ENCODE peak calls at places on chromosomes 6 and 20, in ten cellular contexts. F, A, G, P, Z, H, C, D, T and J are unnamed samples.

GRCh38 chr20:36249450-36249849 is 13.2 kb downstream of the AAR2 start:
- DNase-seq in F (no peak), A (no peak), G (no peak), P (no peak), Z (no peak), H (no peak), C (no peak), D (peak), T (no peak), J (no peak)

GRCh38 chr6:5422321-5422915 is 161.1 kb downstream of the FARS2 start:
- DNase-seq in F (peak), A (peak), G (no peak), P (no peak), Z (no peak), H (peak), C (peak), D (peak), T (no peak), J (peak)

GRCh38 chr6:43804550-43805223 is 34.7 kb downstream of the VEGFA start:
- DNase-seq in F (no peak), A (no peak), G (no peak), P (peak), Z (no peak), H (no peak), C (no peak), D (no peak), T (no peak), J (no peak)

GRCh38 chr6:163892814-163893561 is 478.5 kb downstream of the QKI start:
- DNase-seq in F (no peak), A (no peak), G (no peak), P (no peak), Z (no peak), H (no peak), C (no peak), D (no peak), T (no peak), J (no peak)

GRCh38 chr6:150632785-150633465 is 33.2 kb downstream of the PLEKHG1 start:
- DNase-seq in F (no peak), A (peak), G (no peak), P (no peak), Z (no peak), H (no peak), C (no peak), D (no peak), T (no peak), J (no peak)

GRCh38 chr6:7328159-7328713 is 15.2 kb upstream of the SSR1 start:
- DNase-seq in F (no peak), A (no peak), G (no peak), P (no peak), Z (no peak), H (no peak), C (no peak), D (no peak), T (no peak), J (no peak)

GRCh38 chr6:82554706-82555105 is 191.1 kb downstream of the TPBG start:
- DNase-seq in F (no peak), A (no peak), G (no peak), P (no peak), Z (peak), H (no peak), C (no peak), D (no peak), T (no peak), J (peak)

GRCh38 chr6:130962951-130963350 is 100.1 kb downstream of the EPB41L2 start:
- DNase-seq in F (no peak), A (no peak), G (no peak), P (no peak), Z (no peak), H (no peak), C (no peak), D (no peak), T (no peak), J (no peak)

GRCh38 chr20:57803718-57804005 is 93.8 kb upstream of the PMEPA1 start:
- DNase-seq in F (no peak), A (no peak), G (no peak), P (no peak), Z (no peak), H (no peak), C (no peak), D (no peak), T (no peak), J (no peak)

GRCh38 chr6:31272856-31273626 is 1.1 kb upstream of the HLA-C start:
- DNase-seq in F (no peak), A (no peak), G (no peak), P (no peak), Z (no peak), H (no peak), C (no peak), D (peak), T (no peak), J (no peak)

GRCh38 chr6:125884656-125885055 is 71.9 kb upstream of the HINT3 start:
- DNase-seq in F (no peak), A (no peak), G (no peak), P (no peak), Z (no peak), H (no peak), C (no peak), D (no peak), T (no peak), J (no peak)

GRCh38 chr20:3871549-3872265 is 17.5 kb upstream of the PANK2 start:
- DNase-seq in F (no peak), A (no peak), G (no peak), P (no peak), Z (no peak), H (peak), C (no peak), D (no peak), T (no peak), J (peak)

GRCh38 chr6:79065232-79065631 is 12.8 kb downstream of the PHIP start:
- DNase-seq in F (no peak), A (no peak), G (no peak), P (no peak), Z (no peak), H (no peak), C (no peak), D (no peak), T (no peak), J (no peak)

GRCh38 chr6:136647363-136647763 is 97.1 kb upstream of the MAP7 start:
- DNase-seq in F (peak), A (peak), G (peak), P (no peak), Z (peak), H (peak), C (no peak), D (no peak), T (no peak), J (no peak)

GRCh38 chr6:86937219-86938079 is at the start of gene HTR1E:
- DNase-seq in F (peak), A (peak), G (peak), P (peak), Z (no peak), H (peak), C (no peak), D (peak), T (peak), J (no peak)

GRCh38 chr20:62489186-62489939 is 13.6 kb upstream of the GATA5 start:
- DNase-seq in F (no peak), A (no peak), G (no peak), P (no peak), Z (no peak), H (peak), C (no peak), D (no peak), T (no peak), J (peak)

GRCh38 chr6:146027586-146028249 is 1.1 kb upstream of the GRM1 start:
- DNase-seq in F (no peak), A (peak), G (no peak), P (no peak), Z (no peak), H (no peak), C (peak), D (peak), T (no peak), J (no peak)

GRCh38 chr6:148364056-148364844 is 21.6 kb downstream of the SASH1 start:
- DNase-seq in F (peak), A (no peak), G (no peak), P (no peak), Z (peak), H (peak), C (no peak), D (no peak), T (no peak), J (peak)

GRCh38 chr20:58233881-58234528 is 5.6 kb upstream of the ANKRD60 start:
- DNase-seq in F (no peak), A (no peak), G (peak), P (peak), Z (no peak), H (no peak), C (peak), D (peak), T (no peak), J (no peak)

DNA sequence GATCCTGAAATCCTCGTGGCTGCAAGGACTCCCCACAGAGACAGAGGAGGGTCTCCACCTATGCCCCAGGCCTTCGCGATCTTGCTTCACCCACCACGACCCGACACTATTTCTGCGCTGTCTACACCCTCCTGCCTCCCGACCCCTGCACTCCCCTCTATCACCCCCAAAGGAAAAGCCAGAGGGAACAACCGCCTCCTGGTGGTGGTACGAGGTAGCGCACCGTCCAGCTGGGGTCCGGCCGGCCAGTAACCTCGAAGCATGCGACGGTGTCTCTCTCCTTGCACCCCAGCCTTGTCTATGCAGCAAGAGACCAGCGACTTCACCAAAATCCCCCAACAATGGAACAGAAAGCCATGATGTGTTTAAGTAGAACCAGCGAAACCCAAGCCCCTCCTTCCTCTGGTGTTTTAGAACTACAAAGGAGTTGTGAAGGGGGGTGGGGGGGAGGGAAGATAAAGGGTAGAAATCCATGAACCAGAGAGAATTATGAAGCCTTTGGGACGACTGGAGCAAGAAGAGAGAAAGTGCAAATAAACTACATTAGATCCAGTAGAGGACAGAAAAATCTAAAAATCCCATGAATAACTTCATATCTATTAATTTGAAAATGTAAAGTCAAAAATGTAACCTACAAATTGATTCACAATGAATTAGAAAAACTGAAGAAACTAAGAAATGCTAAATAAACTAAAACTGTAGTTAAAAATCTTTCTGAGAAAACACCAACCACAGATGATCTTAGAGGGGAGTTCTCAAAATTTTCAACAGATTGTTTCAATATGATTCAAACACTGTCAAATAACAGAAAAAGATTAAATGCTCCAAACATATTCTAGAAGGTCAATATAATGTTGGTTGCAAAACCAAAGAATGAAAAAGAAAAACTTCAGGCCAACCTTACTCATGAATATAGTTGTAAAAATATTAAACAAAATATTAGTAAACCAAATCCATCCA is 168.0 kb downstream of the CDK19 start:
- DNase-seq in F (no peak), A (no peak), G (no peak), P (no peak), Z (no peak), H (no peak), C (peak), D (peak), T (no peak), J (no peak)
- TF ChIP-seq CTCF in F (peak), A (peak), G (no peak), P (no peak), Z (peak), H (peak), C (peak), D (peak), T (peak), J (peak)

DNA sequence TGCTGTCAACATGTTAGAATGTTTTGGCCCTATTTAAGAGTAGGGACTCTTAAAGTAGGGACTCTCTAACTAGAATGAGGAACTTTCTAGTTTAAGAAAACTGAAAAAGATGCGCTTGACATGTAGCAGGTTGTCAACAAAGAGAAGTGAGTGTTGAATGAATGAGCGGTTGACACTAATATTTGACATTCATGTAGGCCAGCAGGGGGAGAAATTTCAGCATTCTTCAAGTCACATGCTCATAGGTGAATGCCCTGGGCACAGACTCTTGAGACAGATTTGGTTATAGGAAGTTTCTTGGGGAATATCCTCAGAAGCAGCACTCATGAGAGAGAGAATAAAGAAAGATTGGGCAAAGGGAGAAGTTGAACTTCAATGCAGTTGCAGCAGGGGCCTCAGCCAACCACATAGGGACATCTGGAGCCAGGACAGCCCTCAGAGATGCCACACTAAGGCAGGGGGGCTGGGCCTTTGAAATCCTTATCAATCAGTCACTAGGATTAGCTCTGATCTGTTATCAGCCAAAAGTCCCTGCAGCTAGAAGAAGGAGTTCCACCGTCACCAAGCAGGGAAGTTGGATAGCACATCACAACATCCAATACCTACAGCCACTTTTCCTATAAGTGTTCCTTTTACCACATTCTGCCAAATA is 145.1 kb upstream of the FKBP1C start:
- DNase-seq in F (no peak), A (peak), G (no peak), P (no peak), Z (no peak), H (peak), C (no peak), D (no peak), T (no peak), J (no peak)
- TF ChIP-seq CTCF in F (no peak), A (peak), G (no peak), P (no peak), Z (no peak), H (peak), C (no peak), D (peak), T (peak), J (peak)

GRCh38 chr6:143504369-143504768 is 7.2 kb downstream of the FUCA2 start:
- DNase-seq in F (peak), A (no peak), G (no peak), P (no peak), Z (no peak), H (no peak), C (no peak), D (no peak), T (no peak), J (no peak)

GRCh38 chr6:143505537-143505936 is 6.0 kb downstream of the FUCA2 start:
- DNase-seq in F (no peak), A (no peak), G (no peak), P (no peak), Z (no peak), H (no peak), C (no peak), D (no peak), T (no peak), J (no peak)

GRCh38 chr6:143498428-143498827 is 13.1 kb downstream of the FUCA2 start:
- DNase-seq in F (no peak), A (no peak), G (no peak), P (no peak), Z (no peak), H (no peak), C (no peak), D (no peak), T (no peak), J (no peak)

GRCh38 chr6:143505111-143505510 is 6.4 kb downstream of the FUCA2 start:
- DNase-seq in F (no peak), A (no peak), G (no peak), P (no peak), Z (no peak), H (no peak), C (no peak), D (no peak), T (no peak), J (no peak)

GRCh38 chr6:143501851-143502250 is 9.7 kb downstream of the FUCA2 start:
- DNase-seq in F (no peak), A (no peak), G (no peak), P (no peak), Z (no peak), H (no peak), C (no peak), D (no peak), T (no peak), J (no peak)
- TF ChIP-seq CTCF in F (no peak), A (no peak), G (no peak), P (no peak), Z (no peak), H (no peak), C (no peak), D (peak), T (peak), J (peak)

DNA sequence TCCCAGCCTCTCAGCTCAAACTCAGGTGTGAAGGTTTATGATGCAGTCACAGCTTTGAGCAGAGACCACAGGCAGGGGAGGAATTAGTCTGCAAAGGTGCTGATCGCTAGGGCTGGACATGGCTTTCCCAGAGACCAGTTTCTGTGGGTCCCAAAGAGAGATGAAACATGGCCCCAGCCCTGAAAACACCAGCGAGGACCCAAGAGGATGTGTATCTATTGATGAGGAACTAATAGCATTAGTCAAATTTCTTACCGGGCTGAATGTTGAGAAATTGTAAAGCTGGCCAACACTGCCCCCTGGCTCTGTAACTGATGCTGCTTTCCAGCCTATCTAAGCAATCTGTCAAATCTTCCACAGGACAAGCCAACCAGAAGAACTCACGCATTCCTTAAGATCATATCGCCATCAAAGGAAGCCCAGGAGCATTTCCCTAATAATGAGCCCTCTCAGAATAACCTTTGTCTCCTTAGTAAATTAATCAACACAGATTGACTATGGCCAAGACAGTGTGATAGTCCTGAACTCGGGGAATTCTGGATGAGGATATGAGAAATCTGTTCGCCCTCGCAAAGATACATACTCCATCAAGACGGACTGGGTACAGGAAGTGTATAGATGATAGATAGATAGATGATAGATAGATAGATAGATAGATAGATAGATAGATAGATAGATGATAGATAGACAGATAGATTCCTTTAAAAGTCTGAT is 7.8 kb upstream of the ACSS1 start:
- DNase-seq in F (peak), A (peak), G (peak), P (peak), Z (no peak), H (peak), C (peak), D (peak), T (no peak), J (peak)
- TF ChIP-seq CTCF in F (peak), A (peak), G (peak), P (peak), Z (peak), H (peak), C (peak), D (peak), T (peak), J (peak)

DNA sequence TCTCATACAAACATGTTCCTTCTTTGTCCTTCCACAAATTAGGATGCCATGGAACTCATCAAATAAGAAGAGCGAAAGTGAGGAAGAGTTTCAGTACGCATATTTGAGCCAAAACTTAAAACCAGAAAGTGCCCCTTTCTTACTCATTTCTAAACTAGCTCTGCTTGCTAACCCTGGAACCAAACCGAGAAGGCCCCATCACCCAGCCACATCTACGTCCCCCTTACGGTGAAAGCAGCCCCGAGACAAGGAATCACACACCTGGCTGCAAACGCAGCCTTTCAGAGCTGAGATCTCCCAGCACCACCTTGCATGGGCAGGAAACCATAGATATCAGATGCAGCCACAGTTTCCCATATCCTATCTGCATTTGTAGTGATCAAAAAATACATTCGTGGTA is 28.5 kb downstream of the TRERF1 start:
- DNase-seq in F (no peak), A (peak), G (no peak), P (no peak), Z (no peak), H (no peak), C (no peak), D (no peak), T (no peak), J (no peak)
- TF ChIP-seq CTCF in F (no peak), A (no peak), G (no peak), P (no peak), Z (no peak), H (no peak), C (no peak), D (no peak), T (no peak), J (no peak)